ENCODE peak calls at places on chromosome X, in four cellular contexts. P, L, G and D are unnamed samples.

GRCh38 chrX:46737462-46737861 is 21.5 kb downstream of the SLC9A7 start:
- DNase-seq in G (no peak), L (no peak), P (no peak), D (no peak)

GRCh38 chrX:413322-414201 is 26.9 kb upstream of the PPP2R3B start:
- DNase-seq in G (no peak), L (peak), P (no peak), D (no peak)

GRCh38 chrX:73839152-73839551 is 276.2 kb downstream of the CHIC1 start:
- DNase-seq in G (no peak), L (no peak), P (no peak), D (no peak)

GRCh38 chrX:15043538-15043937 is 170.3 kb downstream of the MOSPD2 start:
- DNase-seq in L (no peak), P (no peak), G (peak), D (no peak)

GRCh38 chrX:16512401-16512776 is 137.6 kb upstream of the S100G start:
- DNase-seq in G (no peak), P (no peak), L (peak), D (no peak)

GRCh38 chrX:149312936-149313432 is 192.1 kb downstream of the IDS start:
- DNase-seq in L (no peak), P (no peak), G (no peak), D (no peak)

GRCh38 chrX:107706309-107706708 is 69.3 kb downstream of the TSC22D3 start:
- DNase-seq in P (no peak), G (no peak), L (no peak), D (peak)

GRCh38 chrX:68693481-68694410 is 46.3 kb downstream of the STARD8 start:
- DNase-seq in G (no peak), L (peak), P (no peak), D (peak)

GRCh38 chrX:816411-816810 is 185.8 kb downstream of the SHOX start:
- DNase-seq in G (no peak), L (no peak), P (no peak), D (no peak)

GRCh38 chrX:7987160-7987992 is 60.2 kb upstream of the PNPLA4 start:
- DNase-seq in G (peak), P (no peak), L (no peak), D (no peak)

GRCh38 chrX:155874571-155875244 is 6.4 kb upstream of the VAMP7 start:
- DNase-seq in P (no peak), L (peak), G (no peak), D (no peak)

GRCh38 chrX:52280812-52281211 is 88.0 kb upstream of the XAGE2 start:
- DNase-seq in P (no peak), G (no peak), L (no peak), D (no peak)

GRCh38 chrX:127708155-127708554 is 344.0 kb downstream of the ACTRT1 start:
- DNase-seq in P (no peak), G (no peak), L (no peak), D (no peak)

GRCh38 chrX:42248226-42248625 is 324.9 kb upstream of the CASK start:
- DNase-seq in P (no peak), G (no peak), L (no peak), D (no peak)

GRCh38 chrX:154370882-154371770 is 3.3 kb downstream of the FLNA start:
- DNase-seq in G (peak), P (peak), L (peak), D (peak)

GRCh38 chrX:154370300-154370881 is 4.0 kb downstream of the FLNA start:
- DNase-seq in L (no peak), P (no peak), G (no peak), D (no peak)

GRCh38 chrX:154368630-154369452 is 5.6 kb downstream of the FLNA start:
- DNase-seq in P (no peak), L (peak), G (peak), D (peak)

GRCh38 chrX:154367474-154368308 is 6.7 kb downstream of the FLNA start:
- DNase-seq in L (no peak), G (no peak), P (no peak), D (no peak)

GRCh38 chrX:154369453-154370299 is 4.8 kb downstream of the FLNA start:
- DNase-seq in G (peak), L (peak), P (no peak), D (peak)
- TF ChIP-seq POLR2AphosphoS5 in G (no peak), L (peak), P (no peak), D (peak)

DNA sequence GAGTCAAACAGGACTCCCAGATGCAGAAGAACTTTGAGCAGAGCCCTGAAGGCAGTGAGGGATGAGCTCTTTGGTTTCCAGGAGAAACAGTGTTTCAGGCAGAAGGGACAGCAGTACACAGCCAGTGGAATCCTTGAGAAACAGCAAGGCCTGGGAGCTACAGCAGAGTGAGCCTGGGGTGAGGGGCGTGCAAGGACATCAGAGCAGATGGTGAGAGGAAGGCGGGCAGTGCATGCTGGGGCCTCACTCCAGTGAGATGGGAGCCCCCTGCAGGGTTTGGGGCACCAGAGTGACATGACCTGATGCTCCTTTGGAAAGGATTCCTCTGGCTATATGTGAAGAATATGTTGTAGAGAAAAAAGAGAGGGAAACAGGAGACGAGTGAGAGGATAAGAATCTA is 98.1 kb upstream of the EGFL6 start:
- DNase-seq in P (no peak), G (no peak), L (no peak), D (no peak)
- TF ChIP-seq POLR2AphosphoS5 in P (no peak), G (no peak), L (no peak), D (no peak)

GRCh38 chrX:43655151-43655676 is 885 bp upstream of the MAOA start:
- DNase-seq in L (peak), G (no peak), P (no peak), D (peak)

GRCh38 chrX:43661521-43662240 is 5.6 kb downstream of the MAOA start:
- DNase-seq in G (no peak), L (no peak), P (no peak), D (no peak)

GRCh38 chrX:43654431-43655150 is 1.5 kb upstream of the MAOA start:
- DNase-seq in P (peak), L (peak), G (peak), D (peak)

DNA sequence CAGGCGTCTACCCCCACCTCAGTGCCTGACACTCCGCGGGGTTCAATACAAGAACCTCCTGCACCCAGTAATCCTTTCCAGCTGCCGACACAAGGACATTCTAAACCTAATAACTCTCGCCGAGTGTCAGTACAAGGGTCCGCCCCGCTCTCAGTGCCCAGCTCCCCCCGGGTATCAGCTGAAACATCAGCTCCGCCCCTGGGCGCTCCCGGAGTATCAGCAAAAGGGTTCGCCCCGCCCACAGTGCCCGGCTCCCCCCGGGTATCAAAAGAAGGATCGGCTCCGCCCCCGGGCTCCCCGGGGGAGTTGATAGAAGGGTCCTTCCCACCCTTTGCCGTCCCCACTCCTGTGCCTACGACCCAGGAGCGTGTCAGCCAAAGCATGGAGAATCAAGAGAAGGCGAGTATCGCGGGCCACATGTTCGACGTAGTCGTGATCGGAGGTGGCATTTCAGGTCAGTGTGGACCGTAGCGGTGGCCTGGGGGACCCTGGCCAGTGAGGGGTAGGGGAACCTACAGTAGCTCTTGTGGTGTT is at the start of gene MAOA:
- DNase-seq in L (peak), G (no peak), P (no peak), D (peak)
- TF ChIP-seq POLR2AphosphoS5 in L (no peak), G (no peak), P (no peak), D (peak)

GRCh38 chrX:9923357-9923756 is 43.8 kb upstream of the CLDN34 start:
- DNase-seq in G (no peak), L (no peak), P (no peak), D (no peak)

GRCh38 chrX:9928083-9928482 is 39.1 kb upstream of the CLDN34 start:
- DNase-seq in L (peak), P (no peak), G (no peak), D (no peak)

GRCh38 chrX:9926002-9926401 is 41.2 kb upstream of the CLDN34 start:
- DNase-seq in G (no peak), P (no peak), L (no peak), D (no peak)

DNA sequence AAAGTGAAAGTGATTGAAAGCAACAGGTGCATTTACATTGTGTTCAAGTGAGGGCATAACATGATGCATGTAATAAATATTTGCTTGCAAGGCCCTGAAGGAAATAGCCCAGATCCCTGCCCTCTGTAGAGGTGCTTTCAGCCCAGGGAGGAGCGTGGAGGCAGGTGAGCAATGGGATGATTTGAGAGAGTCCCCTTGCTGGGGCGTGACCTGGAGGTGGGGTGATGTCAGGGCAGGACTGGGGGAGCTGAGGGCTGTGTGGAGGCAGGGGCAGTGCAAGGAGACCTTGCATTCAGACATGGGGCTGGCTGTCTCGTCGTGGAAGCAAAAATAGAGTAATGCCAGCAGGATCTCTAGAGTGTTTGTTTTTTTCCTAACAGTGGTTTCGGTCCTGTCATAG is 39.5 kb upstream of the CLDN34 start:
- DNase-seq in G (no peak), P (no peak), L (no peak), D (no peak)
- TF ChIP-seq POLR2AphosphoS5 in G (no peak), P (no peak), L (no peak), D (no peak)

DNA sequence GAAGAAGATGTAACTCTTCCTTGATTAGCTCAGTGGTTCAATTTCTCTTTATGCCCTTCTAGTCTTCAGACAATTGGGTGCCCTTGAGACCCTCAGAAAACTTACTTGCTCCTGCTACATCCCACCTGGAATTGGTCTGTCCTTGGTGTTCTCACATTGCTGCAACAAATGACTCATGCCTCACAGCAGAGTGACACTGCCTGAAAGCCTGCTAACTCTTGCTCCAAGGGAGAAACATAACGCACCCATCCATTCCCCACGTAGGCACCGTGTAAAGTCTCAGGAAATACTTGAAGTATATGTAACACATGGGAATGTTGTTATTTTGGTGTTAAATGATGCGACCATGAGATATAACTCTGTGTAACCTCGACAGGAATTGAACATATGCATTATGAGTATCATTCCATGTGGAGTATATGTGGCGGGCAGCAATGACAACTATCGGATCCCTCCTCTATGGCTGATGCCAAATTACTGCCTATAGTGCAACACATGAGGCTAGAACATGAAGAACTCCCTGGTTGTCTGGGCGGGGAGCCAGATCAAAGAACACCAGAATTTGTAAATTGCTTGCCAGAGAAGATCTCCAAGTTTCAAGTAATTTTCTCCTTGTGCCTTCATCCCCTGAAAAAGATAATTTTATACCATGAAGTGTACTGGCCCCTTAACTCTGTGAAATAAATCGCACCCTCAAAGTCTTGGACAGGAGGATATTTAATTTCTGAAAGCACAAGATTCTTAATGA is 231.3 kb upstream of the STK26 start:
- DNase-seq in P (no peak), L (no peak), G (no peak), D (no peak)
- TF ChIP-seq POLR2AphosphoS5 in P (no peak), L (no peak), G (no peak), D (no peak)

GRCh38 chrX:132883358-132883908 is 75.0 kb downstream of the HS6ST2 start:
- DNase-seq in P (no peak), G (no peak), L (no peak), D (no peak)
- TF ChIP-seq POLR2AphosphoS5 in P (no peak), G (no peak), L (no peak), D (no peak)